ENCODE peak calls at places on chromosome X, in four cellular contexts. Z is mammary epithelial cell, C is H9, U is tibial artery. R is an unnamed sample.

GRCh38 chrX:136835761-136836160 is 44.8 kb downstream of the RBMX start:
- DNase-seq in Z (no peak), C (no peak), U (no peak), R (no peak)

GRCh38 chrX:107716045-107716684 is 59.4 kb downstream of the TSC22D3 start:
- DNase-seq in Z (peak), C (peak), U (peak), R (no peak)

GRCh38 chrX:152845618-152846240 is 14.9 kb downstream of the NSDHL start:
- DNase-seq in Z (no peak), C (no peak), U (no peak), R (no peak)

GRCh38 chrX:69014200-69014599 is 151.1 kb downstream of the PJA1 start:
- DNase-seq in Z (peak), C (no peak), U (no peak), R (no peak)

GRCh38 chrX:140505421-140506337 is 810 bp upstream of the SOX3 start:
- DNase-seq in Z (no peak), C (peak), U (no peak), R (no peak)

GRCh38 chrX:153672531-153673397 is 849 bp downstream of the PNCK start:
- DNase-seq in Z (no peak), C (no peak), U (no peak), R (no peak)

GRCh38 chrX:3811331-3812311 is 98.2 kb upstream of the PRKX start:
- DNase-seq in Z (peak), C (no peak), U (no peak), R (no peak)

GRCh38 chrX:136823175-136823574 is 42.4 kb upstream of the ARHGEF6 start:
- DNase-seq in Z (peak), C (no peak), U (no peak), R (no peak)

GRCh38 chrX:129979207-129979920 is 3.1 kb upstream of the BCORL1 start:
- DNase-seq in Z (no peak), C (peak), U (no peak), R (no peak)

GRCh38 chrX:13892856-13893255 is 76.0 kb upstream of the GPM6B start:
- DNase-seq in Z (peak), C (no peak), U (no peak), R (no peak)

GRCh38 chrX:53681661-53682060 is 4.9 kb downstream of the HUWE1 start:
- DNase-seq in Z (peak), C (no peak), U (no peak), R (peak)

GRCh38 chrX:74613350-74614192 is 853 bp downstream of the RLIM start:
- DNase-seq in Z (peak), C (no peak), U (no peak), R (peak)

GRCh38 chrX:3320471-3321046 is 25.9 kb downstream of the MXRA5 start:
- DNase-seq in Z (no peak), C (no peak), U (peak), R (no peak)

GRCh38 chrX:49192722-49193328 is 6.7 kb upstream of the PRICKLE3 start:
- DNase-seq in Z (no peak), C (peak), U (no peak), R (no peak)

GRCh38 chrX:11435568-11435967 is 142.4 kb downstream of the AMELX start:
- DNase-seq in Z (no peak), C (no peak), U (no peak), R (no peak)

GRCh38 chrX:153817291-153817690 is 13.1 kb downstream of the PDZD4 start:
- DNase-seq in Z (no peak), C (no peak), U (no peak), R (no peak)

GRCh38 chrX:45435481-45435880 is 234.8 kb upstream of the DIPK2B start:
- DNase-seq in Z (no peak), C (no peak), U (no peak), R (no peak)

GRCh38 chrX:40207626-40208025 is 109.9 kb upstream of the BCOR start:
- DNase-seq in Z (peak), C (no peak), U (no peak), R (no peak)

GRCh38 chrX:108468486-108468885 is 28.8 kb downstream of the COL4A5 start:
- DNase-seq in Z (no peak), C (no peak), U (no peak), R (no peak)

GRCh38 chrX:16573781-16574180 is 76.2 kb upstream of the S100G start:
- DNase-seq in Z (peak), C (no peak), U (no peak), R (no peak)

GRCh38 chrX:116204947-116205346 is 34.4 kb downstream of the AGTR2 start:
- DNase-seq in Z (peak), C (no peak), U (no peak), R (no peak)

GRCh38 chrX:123629502-123629901 is 103.3 kb downstream of the THOC2 start:
- DNase-seq in Z (no peak), C (no peak), U (no peak), R (no peak)

GRCh38 chrX:54695231-54695630 is 102.8 kb downstream of the ITIH6 start:
- DNase-seq in Z (peak), C (no peak), U (no peak), R (no peak)

GRCh38 chrX:120274958-120275357 is 24.3 kb downstream of the ZBTB33 start:
- DNase-seq in Z (no peak), C (peak), U (no peak), R (no peak)

GRCh38 chrX:136125106-136125505 is 22.2 kb upstream of the FHL1 start:
- DNase-seq in Z (no peak), C (no peak), U (no peak), R (no peak)

GRCh38 chrX:87710580-87710979 is 193.0 kb downstream of the KLHL4 start:
- DNase-seq in Z (no peak), C (no peak), U (no peak), R (no peak)

GRCh38 chrX:267771-268261 is 13.4 kb upstream of the PLCXD1 start:
- DNase-seq in Z (no peak), C (peak), U (peak), R (peak)

GRCh38 chrX:16148896-16149295 is 18.4 kb upstream of the MAGEB17 start:
- DNase-seq in Z (peak), C (no peak), U (no peak), R (no peak)

GRCh38 chrX:54964766-54965511 is 29.0 kb downstream of the PFKFB1 start:
- DNase-seq in Z (no peak), C (no peak), U (no peak), R (no peak)

GRCh38 chrX:10620121-10620699 is at the start of gene MID1:
- DNase-seq in Z (peak), C (peak), U (peak), R (peak)

GRCh38 chrX:111102636-111103035 is 6.6 kb downstream of the PAK3 start:
- DNase-seq in Z (no peak), C (no peak), U (no peak), R (no peak)

GRCh38 chrX:155020591-155020990 is 1.9 kb downstream of the F8 start:
- DNase-seq in Z (no peak), C (no peak), U (no peak), R (no peak)
- H3K27ac ChIP-seq in Z (no peak), C (no peak), U (no peak), R (peak)

GRCh38 chrX:144849141-144849540 is 398.2 kb upstream of the SPANXN1 start:
- DNase-seq in Z (peak), C (no peak), U (no peak), R (no peak)
- H3K27ac ChIP-seq in Z (no peak), C (no peak), U (no peak), R (no peak)

DNA sequence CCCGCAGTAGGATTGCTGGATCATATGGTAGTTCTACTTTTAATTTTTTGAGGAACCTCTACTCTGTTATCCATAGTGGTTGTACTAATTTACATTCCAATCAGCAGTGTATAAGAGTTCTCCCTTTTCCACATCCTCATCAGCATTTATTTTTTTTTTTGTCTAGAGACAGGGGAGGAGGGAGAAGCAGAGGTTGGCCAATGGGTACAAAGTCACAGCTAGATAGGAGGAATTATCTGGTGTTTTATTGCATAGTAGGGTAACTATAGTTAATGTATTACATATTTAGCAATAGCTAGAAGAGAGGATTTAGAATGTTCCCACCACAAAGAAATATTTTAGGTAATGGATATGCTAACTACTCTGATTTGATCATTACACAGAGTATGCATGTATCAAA is 107.4 kb downstream of the TSPAN7 start:
- DNase-seq in Z (no peak), C (no peak), U (no peak), R (no peak)
- H3K27ac ChIP-seq in Z (no peak), C (no peak), U (no peak), R (no peak)

GRCh38 chrX:133350751-133351150 is 64.5 kb downstream of the GPC4 start:
- DNase-seq in Z (no peak), C (no peak), U (peak), R (peak)

GRCh38 chrX:133353233-133353632 is 62.1 kb downstream of the GPC4 start:
- DNase-seq in Z (no peak), C (no peak), U (no peak), R (no peak)
- H3K27ac ChIP-seq in Z (no peak), C (peak), U (no peak), R (no peak)